ENCODE peak calls at places on chromosomes 16 and 17, in six cellular contexts. One of them, this sample, is unnamed.

GRCh38 chr16:27980076-27980775 is 83.3 kb downstream of the GSG1L start:
- DNase-seq in A549: no peak
- DNase-seq in SK-N-SH: no peak
- DNase-seq in HepG2: no peak
- DNase-seq in H1: no peak
- DNase-seq in GM12878: no peak
- DNase-seq in this sample: no peak

GRCh38 chr17:18253187-18253884 is 5.2 kb downstream of the FLII start:
- DNase-seq in A549: no peak
- DNase-seq in SK-N-SH: no peak
- DNase-seq in HepG2: no peak
- DNase-seq in H1: no peak
- DNase-seq in GM12878: no peak
- DNase-seq in this sample: no peak

GRCh38 chr17:39753514-39754160 is 15.9 kb downstream of the GRB7 start:
- DNase-seq in A549: no peak
- DNase-seq in SK-N-SH: peak
- DNase-seq in HepG2: no peak
- DNase-seq in H1: peak
- DNase-seq in GM12878: no peak
- DNase-seq in this sample: no peak

GRCh38 chr17:71846561-71846960 is 274.3 kb upstream of the SOX9 start:
- DNase-seq in A549: no peak
- DNase-seq in SK-N-SH: no peak
- DNase-seq in HepG2: no peak
- DNase-seq in H1: no peak
- DNase-seq in GM12878: no peak
- DNase-seq in this sample: no peak

GRCh38 chr16:15961060-15961511 is 11.7 kb downstream of the ABCC1 start:
- DNase-seq in A549: no peak
- DNase-seq in SK-N-SH: no peak
- DNase-seq in HepG2: no peak
- DNase-seq in H1: no peak
- DNase-seq in GM12878: peak
- DNase-seq in this sample: no peak

GRCh38 chr16:1475552-1476114 is 805 bp upstream of the CLCN7 start:
- DNase-seq in A549: no peak
- DNase-seq in SK-N-SH: no peak
- DNase-seq in HepG2: no peak
- DNase-seq in H1: no peak
- DNase-seq in GM12878: no peak
- DNase-seq in this sample: peak

GRCh38 chr17:60087882-60088669 is 9.4 kb upstream of the HEATR6 start:
- DNase-seq in A549: peak
- DNase-seq in SK-N-SH: no peak
- DNase-seq in HepG2: peak
- DNase-seq in H1: no peak
- DNase-seq in GM12878: no peak
- DNase-seq in this sample: no peak

GRCh38 chr16:27382187-27382855 is 19.7 kb upstream of the IL21R start:
- DNase-seq in A549: no peak
- DNase-seq in SK-N-SH: no peak
- DNase-seq in HepG2: no peak
- DNase-seq in H1: no peak
- DNase-seq in GM12878: no peak
- DNase-seq in this sample: no peak

GRCh38 chr17:39975801-39976200 is 4.8 kb upstream of the PSMD3 start:
- DNase-seq in A549: no peak
- DNase-seq in SK-N-SH: no peak
- DNase-seq in HepG2: no peak
- DNase-seq in H1: no peak
- DNase-seq in GM12878: no peak
- DNase-seq in this sample: no peak

GRCh38 chr17:80771612-80772005 is 220.0 kb upstream of the CHMP6 start:
- DNase-seq in A549: no peak
- DNase-seq in SK-N-SH: no peak
- DNase-seq in HepG2: no peak
- DNase-seq in H1: no peak
- DNase-seq in GM12878: no peak
- DNase-seq in this sample: no peak

GRCh38 chr16:1787322-1788094 is 4.7 kb downstream of the NUBP2 start:
- DNase-seq in A549: no peak
- DNase-seq in SK-N-SH: no peak
- DNase-seq in HepG2: no peak
- DNase-seq in H1: no peak
- DNase-seq in GM12878: no peak
- DNase-seq in this sample: no peak

GRCh38 chr16:65101009-65101408 is 20.9 kb downstream of the CDH11 start:
- DNase-seq in A549: no peak
- DNase-seq in SK-N-SH: no peak
- DNase-seq in HepG2: no peak
- DNase-seq in H1: no peak
- DNase-seq in GM12878: no peak
- DNase-seq in this sample: no peak

GRCh38 chr17:2709173-2709661 is 2.3 kb downstream of the CLUH start:
- DNase-seq in A549: no peak
- DNase-seq in SK-N-SH: no peak
- DNase-seq in HepG2: no peak
- DNase-seq in H1: no peak
- DNase-seq in GM12878: peak
- DNase-seq in this sample: no peak

GRCh38 chr17:5585814-5586558 is 1.7 kb upstream of the NLRP1 start:
- DNase-seq in A549: no peak
- DNase-seq in SK-N-SH: no peak
- DNase-seq in HepG2: no peak
- DNase-seq in H1: no peak
- DNase-seq in GM12878: peak
- DNase-seq in this sample: no peak

GRCh38 chr16:57826706-57827625 is 24.7 kb upstream of the KIFC3 start:
- DNase-seq in A549: no peak
- DNase-seq in SK-N-SH: no peak
- DNase-seq in HepG2: peak
- DNase-seq in H1: no peak
- DNase-seq in GM12878: no peak
- DNase-seq in this sample: no peak

GRCh38 chr17:82009413-82009812 is 13.3 kb downstream of the CENPX start:
- DNase-seq in A549: no peak
- DNase-seq in SK-N-SH: no peak
- DNase-seq in HepG2: no peak
- DNase-seq in H1: no peak
- DNase-seq in GM12878: no peak
- DNase-seq in this sample: no peak

GRCh38 chr17:60277258-60277657 is 114.7 kb downstream of the USP32 start:
- DNase-seq in A549: no peak
- DNase-seq in SK-N-SH: no peak
- DNase-seq in HepG2: no peak
- DNase-seq in H1: no peak
- DNase-seq in GM12878: no peak
- DNase-seq in this sample: no peak

GRCh38 chr17:58172369-58173071 is 5.7 kb downstream of the OR4D2 start:
- DNase-seq in A549: peak
- DNase-seq in SK-N-SH: peak
- DNase-seq in HepG2: peak
- DNase-seq in H1: no peak
- DNase-seq in GM12878: peak
- DNase-seq in this sample: peak

GRCh38 chr16:11010576-11011221 is 66.3 kb downstream of the CLEC16A start:
- DNase-seq in A549: no peak
- DNase-seq in SK-N-SH: no peak
- DNase-seq in HepG2: no peak
- DNase-seq in H1: no peak
- DNase-seq in GM12878: no peak
- DNase-seq in this sample: peak

GRCh38 chr17:59848778-59849177 is 44.0 kb downstream of the TUBD1 start:
- DNase-seq in A549: no peak
- DNase-seq in SK-N-SH: no peak
- DNase-seq in HepG2: peak
- DNase-seq in H1: no peak
- DNase-seq in GM12878: no peak
- DNase-seq in this sample: no peak

GRCh38 chr17:7997186-7997585 is 5.2 kb upstream of the GUCY2D start:
- DNase-seq in A549: peak
- DNase-seq in SK-N-SH: no peak
- DNase-seq in HepG2: peak
- DNase-seq in H1: no peak
- DNase-seq in GM12878: no peak
- DNase-seq in this sample: no peak

GRCh38 chr16:71383054-71383773 is 24.7 kb downstream of the CALB2 start:
- DNase-seq in A549: no peak
- DNase-seq in SK-N-SH: no peak
- DNase-seq in HepG2: no peak
- DNase-seq in H1: no peak
- DNase-seq in GM12878: no peak
- DNase-seq in this sample: no peak

GRCh38 chr16:50336884-50337283 is 31.9 kb downstream of the BRD7 start:
- DNase-seq in A549: no peak
- DNase-seq in SK-N-SH: no peak
- DNase-seq in HepG2: no peak
- DNase-seq in H1: no peak
- DNase-seq in GM12878: no peak
- DNase-seq in this sample: no peak
- TF ChIP-seq CHD2 in A549: no peak
- TF ChIP-seq CHD2 in SK-N-SH: no peak
- TF ChIP-seq CHD2 in HepG2: no peak
- TF ChIP-seq CHD2 in H1: no peak
- TF ChIP-seq CHD2 in GM12878: no peak
- TF ChIP-seq CHD2 in this sample: no peak

GRCh38 chr16:69364088-69364487 is 12.5 kb upstream of the TMED6 start:
- DNase-seq in A549: no peak
- DNase-seq in SK-N-SH: no peak
- DNase-seq in HepG2: no peak
- DNase-seq in H1: no peak
- DNase-seq in GM12878: no peak
- DNase-seq in this sample: no peak
- TF ChIP-seq CHD2 in A549: no peak
- TF ChIP-seq CHD2 in SK-N-SH: no peak
- TF ChIP-seq CHD2 in HepG2: no peak
- TF ChIP-seq CHD2 in H1: no peak
- TF ChIP-seq CHD2 in GM12878: no peak
- TF ChIP-seq CHD2 in this sample: no peak

DNA sequence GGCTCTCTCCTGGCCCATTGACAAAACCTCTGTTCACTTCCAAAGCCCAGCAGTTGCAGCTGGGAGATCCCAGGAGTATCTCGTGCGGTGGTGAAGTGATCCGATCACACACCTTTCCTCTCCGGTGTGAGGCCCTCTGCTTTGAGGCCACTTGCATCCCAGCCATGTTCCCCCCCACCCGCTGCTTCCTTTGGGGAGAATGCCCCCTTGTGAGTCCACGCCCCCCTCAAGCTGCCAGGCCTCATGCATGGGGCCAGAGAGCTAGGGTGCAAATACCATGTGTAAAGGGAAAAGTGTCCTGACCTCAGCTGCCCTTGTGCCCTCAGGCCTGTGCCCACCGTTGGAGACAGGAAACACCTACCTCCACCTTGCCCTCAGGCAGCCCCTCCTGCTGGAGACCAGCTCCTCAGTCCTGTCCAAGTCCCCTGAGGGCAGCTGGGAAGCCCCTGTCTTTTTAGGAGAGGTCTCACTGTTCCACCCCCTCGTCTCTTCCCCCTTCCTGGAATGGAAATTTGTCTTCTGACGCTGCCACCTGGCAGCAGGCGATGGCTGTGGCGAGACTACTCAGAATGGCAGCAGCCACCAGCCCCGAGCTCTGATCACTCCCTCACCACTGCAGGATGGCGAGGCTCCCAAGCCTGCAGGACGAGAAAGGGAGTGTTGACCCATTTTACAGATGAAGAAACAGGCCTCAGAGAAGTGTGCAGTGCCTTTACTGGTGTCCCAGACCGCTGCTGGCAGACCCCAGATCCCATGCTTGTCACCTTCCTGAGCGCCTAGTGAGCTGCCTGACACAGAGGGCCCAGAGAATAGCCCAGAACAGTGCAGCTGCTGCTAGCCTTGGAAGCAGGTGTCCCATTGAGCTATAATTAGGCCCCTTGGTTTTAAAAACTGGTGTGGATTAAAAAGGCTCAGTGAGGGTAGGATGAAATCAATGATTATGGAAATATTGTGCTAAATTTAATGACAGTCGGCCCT is 120.6 kb upstream of the CACNG5 start:
- DNase-seq in A549: no peak
- DNase-seq in SK-N-SH: no peak
- DNase-seq in HepG2: no peak
- DNase-seq in H1: no peak
- DNase-seq in GM12878: no peak
- DNase-seq in this sample: no peak
- TF ChIP-seq CHD2 in A549: no peak
- TF ChIP-seq CHD2 in SK-N-SH: no peak
- TF ChIP-seq CHD2 in HepG2: no peak
- TF ChIP-seq CHD2 in H1: no peak
- TF ChIP-seq CHD2 in GM12878: no peak
- TF ChIP-seq CHD2 in this sample: no peak

GRCh38 chr17:63932721-63933120 is 590 bp upstream of the CD79B start:
- DNase-seq in A549: no peak
- DNase-seq in SK-N-SH: peak
- DNase-seq in HepG2: no peak
- DNase-seq in H1: no peak
- DNase-seq in GM12878: no peak
- DNase-seq in this sample: no peak

GRCh38 chr17:63932008-63932561 is at the start of gene CD79B:
- DNase-seq in A549: no peak
- DNase-seq in SK-N-SH: peak
- DNase-seq in HepG2: no peak
- DNase-seq in H1: peak
- DNase-seq in GM12878: no peak
- DNase-seq in this sample: no peak

GRCh38 chr17:63937319-63937718 is 5.2 kb upstream of the CD79B start:
- DNase-seq in A549: no peak
- DNase-seq in SK-N-SH: no peak
- DNase-seq in HepG2: no peak
- DNase-seq in H1: no peak
- DNase-seq in GM12878: no peak
- DNase-seq in this sample: no peak

GRCh38 chr17:63937920-63938319 is 5.8 kb upstream of the CD79B start:
- DNase-seq in A549: no peak
- DNase-seq in SK-N-SH: no peak
- DNase-seq in HepG2: no peak
- DNase-seq in H1: no peak
- DNase-seq in GM12878: no peak
- DNase-seq in this sample: no peak

DNA sequence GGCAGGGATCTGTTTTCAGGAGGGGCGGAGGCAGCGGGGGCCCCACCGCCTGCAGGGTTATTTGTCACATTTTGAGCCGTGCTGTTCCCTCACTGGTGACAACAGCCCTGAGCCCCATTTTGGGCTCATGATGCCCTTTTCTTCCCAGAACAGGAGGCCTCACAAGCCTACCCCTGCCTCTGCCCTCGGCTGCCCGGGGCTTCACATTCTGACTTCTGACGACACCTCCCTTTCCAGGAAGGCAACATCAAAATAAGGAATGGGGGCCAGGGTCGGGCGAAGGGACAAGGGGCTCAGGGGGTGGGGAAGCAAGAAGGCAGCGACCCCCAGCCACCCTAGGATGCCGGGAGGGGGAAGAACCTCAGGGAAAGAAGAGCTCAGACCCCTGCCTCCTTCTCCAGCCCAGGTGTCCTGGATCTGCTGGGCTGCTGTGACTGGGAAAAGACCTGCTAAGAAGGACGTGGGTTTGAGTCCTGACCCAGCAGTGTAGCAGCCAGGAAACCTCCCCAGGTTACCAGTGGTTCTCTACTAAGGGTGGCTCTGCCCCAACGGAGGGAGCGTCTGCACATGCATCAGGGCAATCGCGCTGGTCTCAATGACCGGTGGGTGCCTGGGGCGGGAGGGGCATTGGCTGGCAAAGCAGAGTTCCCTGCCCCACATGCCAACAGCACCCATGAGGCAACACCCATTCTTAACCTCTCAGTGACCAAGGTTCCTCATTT is 2.4 kb upstream of the CD79B start:
- DNase-seq in A549: no peak
- DNase-seq in SK-N-SH: peak
- DNase-seq in HepG2: no peak
- DNase-seq in H1: no peak
- DNase-seq in GM12878: no peak
- DNase-seq in this sample: no peak
- TF ChIP-seq CHD2 in A549: no peak
- TF ChIP-seq CHD2 in SK-N-SH: no peak
- TF ChIP-seq CHD2 in HepG2: no peak
- TF ChIP-seq CHD2 in H1: no peak
- TF ChIP-seq CHD2 in GM12878: no peak
- TF ChIP-seq CHD2 in this sample: no peak